ENCODE peak calls at places on chromosomes 13 and 19, in ten cellular contexts. T is EL, Z is breast epithelium, A is aorta, K is GM04504, X is EH, L is substantia nigra, I is right lobe of liver, J is G401, M is sciatic nerve. E is an unnamed sample.
A peak's percentile ranks its signal among the peaks of the same experiment; 100 is the strongest.

GRCh38 chr13:40974460-40975407 is 44.4 kb downstream of the ELF1 start:
- DNase-seq in A (no peak), M (no peak), X (peak; percentile 44), I (no peak), L (no peak), T (peak; percentile 34), Z (no peak), K (no peak), J (no peak), E (peak; percentile 42)

GRCh38 chr13:79837741-79838450 is 356.9 kb downstream of the NDFIP2 start:
- DNase-seq in Z (no peak), A (no peak), M (no peak), K (peak; percentile 66), X (peak; percentile 88), I (no peak), J (no peak), T (peak; percentile 75), L (no peak), E (no peak)

GRCh38 chr13:96779691-96780090 is 214.6 kb downstream of the OXGR1 start:
- DNase-seq in Z (no peak), X (no peak), L (no peak), J (no peak), I (no peak), M (no peak), T (no peak), A (no peak), K (no peak), E (no peak)

GRCh38 chr19:35261356-35262100 is 7.2 kb upstream of the USF2 start:
- DNase-seq in L (no peak), K (no peak), I (no peak), X (no peak), M (peak; percentile 49), A (peak; percentile 47), Z (peak; percentile 3), T (no peak), J (no peak), E (no peak)

GRCh38 chr13:72586519-72586918 is 140.9 kb downstream of the MZT1 start:
- DNase-seq in A (no peak), T (no peak), X (no peak), Z (no peak), I (no peak), L (no peak), K (no peak), M (no peak), J (no peak), E (no peak)

GRCh38 chr13:59677966-59678814 is 485.5 kb downstream of the DIAPH3 start:
- DNase-seq in X (peak; percentile 70), T (peak; percentile 29), J (peak; percentile 20), K (no peak), A (no peak), M (no peak), I (no peak), L (no peak), Z (no peak), E (peak; percentile 7)

GRCh38 chr19:46240693-46241092 is 11.2 kb downstream of the IGFL1 start:
- DNase-seq in M (no peak), X (no peak), I (no peak), K (no peak), J (no peak), T (no peak), L (no peak), A (no peak), Z (no peak), E (no peak)

GRCh38 chr13:110712081-110712848 is 1.2 kb upstream of the ING1 start:
- DNase-seq in M (peak; percentile 89), J (peak; percentile 88), T (peak; percentile 84), A (peak; percentile 92), Z (peak; percentile 79), K (peak; percentile 77), X (peak; percentile 85), L (peak; percentile 77), I (peak; percentile 89), E (peak; percentile 79)

E was measured in immature natural killer cell.